ENCODE peak calls at places on chromosomes 11 and 22, in four cellular contexts. One of them, this sample, is unnamed.

GRCh38 chr11:88553204-88553603 is 215.7 kb upstream of the CTSC start:
- DNase-seq in choroid plexus epithelial cell: no peak
- DNase-seq in spleen: no peak
- DNase-seq in OCI-LY7: no peak
- DNase-seq in this sample: no peak

GRCh38 chr22:32158712-32159533 is at the start of gene C22orf42:
- DNase-seq in spleen: no peak
- DNase-seq in choroid plexus epithelial cell: no peak
- DNase-seq in OCI-LY7: no peak
- DNase-seq in this sample: no peak

GRCh38 chr11:22802861-22803260 is 26.7 kb downstream of the SVIP start:
- DNase-seq in choroid plexus epithelial cell: no peak
- DNase-seq in spleen: no peak
- DNase-seq in OCI-LY7: no peak
- DNase-seq in this sample: no peak

GRCh38 chr11:111524056-111524455 is 9.5 kb downstream of the HOATZ start:
- DNase-seq in spleen: no peak
- DNase-seq in choroid plexus epithelial cell: no peak
- DNase-seq in OCI-LY7: no peak
- DNase-seq in this sample: no peak

GRCh38 chr11:102453286-102453797 is 777 bp upstream of the TMEM123 start:
- DNase-seq in OCI-LY7: peak
- DNase-seq in choroid plexus epithelial cell: no peak
- DNase-seq in spleen: no peak
- DNase-seq in this sample: no peak

GRCh38 chr11:35427158-35427557 is 7.8 kb upstream of the SLC1A2 start:
- DNase-seq in OCI-LY7: no peak
- DNase-seq in choroid plexus epithelial cell: peak
- DNase-seq in spleen: no peak
- DNase-seq in this sample: no peak

GRCh38 chr11:134714021-134714656 is 302.1 kb upstream of the B3GAT1 start:
- DNase-seq in spleen: peak
- DNase-seq in OCI-LY7: no peak
- DNase-seq in choroid plexus epithelial cell: no peak
- DNase-seq in this sample: no peak

GRCh38 chr11:126152586-126152985 is 58.9 kb downstream of the RPUSD4 start:
- DNase-seq in OCI-LY7: no peak
- DNase-seq in spleen: no peak
- DNase-seq in choroid plexus epithelial cell: no peak
- DNase-seq in this sample: no peak

GRCh38 chr11:69381681-69382130 is 87.8 kb downstream of the MYEOV start:
- DNase-seq in spleen: peak
- DNase-seq in OCI-LY7: no peak
- DNase-seq in choroid plexus epithelial cell: no peak
- DNase-seq in this sample: no peak

GRCh38 chr22:46916886-46917625 is 154.6 kb downstream of the TBC1D22A start:
- DNase-seq in OCI-LY7: no peak
- DNase-seq in spleen: no peak
- DNase-seq in choroid plexus epithelial cell: no peak
- DNase-seq in this sample: no peak

GRCh38 chr22:27045103-27045940 is 387.9 kb downstream of the MIAT start:
- DNase-seq in choroid plexus epithelial cell: peak
- DNase-seq in spleen: no peak
- DNase-seq in OCI-LY7: no peak
- DNase-seq in this sample: no peak

GRCh38 chr11:47467372-47467771 is 18.4 kb upstream of the RAPSN start:
- DNase-seq in spleen: peak
- DNase-seq in OCI-LY7: no peak
- DNase-seq in choroid plexus epithelial cell: no peak
- DNase-seq in this sample: no peak

GRCh38 chr11:118301600-118302195 is 2.8 kb upstream of the CD3E start:
- DNase-seq in choroid plexus epithelial cell: no peak
- DNase-seq in spleen: no peak
- DNase-seq in OCI-LY7: no peak
- DNase-seq in this sample: no peak

GRCh38 chr11:76610871-76611475 is 59.6 kb downstream of the LRRC32 start:
- DNase-seq in spleen: peak
- DNase-seq in choroid plexus epithelial cell: no peak
- DNase-seq in OCI-LY7: no peak
- DNase-seq in this sample: no peak

GRCh38 chr22:48175721-48176120 is 1413.3 kb downstream of the TBC1D22A start:
- DNase-seq in OCI-LY7: no peak
- DNase-seq in spleen: no peak
- DNase-seq in choroid plexus epithelial cell: no peak
- DNase-seq in this sample: no peak

GRCh38 chr11:111308140-111308539 is 9.8 kb downstream of the POU2AF3 start:
- DNase-seq in OCI-LY7: no peak
- DNase-seq in spleen: no peak
- DNase-seq in choroid plexus epithelial cell: no peak
- DNase-seq in this sample: no peak

GRCh38 chr11:65640483-65641207 is 2.7 kb downstream of the SIPA1 start:
- DNase-seq in spleen: peak
- DNase-seq in choroid plexus epithelial cell: no peak
- DNase-seq in OCI-LY7: peak
- DNase-seq in this sample: no peak

GRCh38 chr11:46275964-46276641 is 1.4 kb upstream of the CREB3L1 start:
- DNase-seq in choroid plexus epithelial cell: no peak
- DNase-seq in OCI-LY7: no peak
- DNase-seq in spleen: no peak
- DNase-seq in this sample: no peak

GRCh38 chr11:45872513-45873356 is 12.7 kb upstream of the MAPK8IP1 start:
- DNase-seq in choroid plexus epithelial cell: peak
- DNase-seq in OCI-LY7: peak
- DNase-seq in spleen: no peak
- DNase-seq in this sample: no peak

GRCh38 chr11:73145986-73146575 is 4.0 kb upstream of the FCHSD2 start:
- DNase-seq in spleen: peak
- DNase-seq in choroid plexus epithelial cell: no peak
- DNase-seq in OCI-LY7: no peak
- DNase-seq in this sample: no peak

GRCh38 chr11:85682330-85683305 is 3.4 kb downstream of the CCDC89 start:
- DNase-seq in spleen: peak
- DNase-seq in choroid plexus epithelial cell: peak
- DNase-seq in OCI-LY7: no peak
- DNase-seq in this sample: peak

GRCh38 chr11:69335461-69336386 is 41.8 kb downstream of the MYEOV start:
- DNase-seq in OCI-LY7: no peak
- DNase-seq in choroid plexus epithelial cell: no peak
- DNase-seq in spleen: no peak
- DNase-seq in this sample: no peak

GRCh38 chr11:113690619-113691569 is 15.2 kb downstream of the TMPRSS5 start:
- DNase-seq in spleen: no peak
- DNase-seq in OCI-LY7: peak
- DNase-seq in choroid plexus epithelial cell: peak
- DNase-seq in this sample: no peak

GRCh38 chr11:60849641-60850520 is 5.9 kb downstream of the PTGDR2 start:
- DNase-seq in spleen: no peak
- DNase-seq in choroid plexus epithelial cell: no peak
- DNase-seq in OCI-LY7: no peak
- DNase-seq in this sample: no peak

GRCh38 chr11:34680206-34680605 is 59.3 kb downstream of the EHF start:
- DNase-seq in choroid plexus epithelial cell: no peak
- DNase-seq in spleen: no peak
- DNase-seq in OCI-LY7: no peak
- DNase-seq in this sample: no peak

GRCh38 chr11:57490456-57491248 is 24.9 kb downstream of the SLC43A1 start:
- DNase-seq in spleen: no peak
- DNase-seq in choroid plexus epithelial cell: peak
- DNase-seq in OCI-LY7: no peak
- DNase-seq in this sample: no peak

GRCh38 chr22:28627791-28628190 is 51.8 kb downstream of the TTC28 start:
- DNase-seq in choroid plexus epithelial cell: peak
- DNase-seq in OCI-LY7: no peak
- DNase-seq in spleen: no peak
- DNase-seq in this sample: no peak

GRCh38 chr22:32539631-32540449 is 65.2 kb downstream of the FBXO7 start:
- DNase-seq in spleen: no peak
- DNase-seq in OCI-LY7: no peak
- DNase-seq in choroid plexus epithelial cell: no peak
- DNase-seq in this sample: no peak

GRCh38 chr11:18752502-18752901 is 26.5 kb upstream of the IGSF22 start:
- DNase-seq in OCI-LY7: no peak
- DNase-seq in choroid plexus epithelial cell: no peak
- DNase-seq in spleen: no peak
- DNase-seq in this sample: no peak

GRCh38 chr22:33874206-33874605 is 46.1 kb downstream of the LARGE1 start:
- DNase-seq in OCI-LY7: no peak
- DNase-seq in choroid plexus epithelial cell: no peak
- DNase-seq in spleen: peak
- DNase-seq in this sample: no peak

GRCh38 chr11:6406370-6406769 is 12.5 kb downstream of the APBB1 start:
- DNase-seq in spleen: no peak
- DNase-seq in choroid plexus epithelial cell: no peak
- DNase-seq in OCI-LY7: no peak
- DNase-seq in this sample: no peak

GRCh38 chr11:79062814-79063762 is 377.7 kb downstream of the TENM4 start:
- DNase-seq in choroid plexus epithelial cell: peak
- DNase-seq in spleen: no peak
- DNase-seq in OCI-LY7: no peak
- DNase-seq in this sample: no peak
- TF ChIP-seq CTCF in choroid plexus epithelial cell: peak
- TF ChIP-seq CTCF in spleen: no peak
- TF ChIP-seq CTCF in OCI-LY7: peak
- TF ChIP-seq CTCF in this sample: peak

DNA sequence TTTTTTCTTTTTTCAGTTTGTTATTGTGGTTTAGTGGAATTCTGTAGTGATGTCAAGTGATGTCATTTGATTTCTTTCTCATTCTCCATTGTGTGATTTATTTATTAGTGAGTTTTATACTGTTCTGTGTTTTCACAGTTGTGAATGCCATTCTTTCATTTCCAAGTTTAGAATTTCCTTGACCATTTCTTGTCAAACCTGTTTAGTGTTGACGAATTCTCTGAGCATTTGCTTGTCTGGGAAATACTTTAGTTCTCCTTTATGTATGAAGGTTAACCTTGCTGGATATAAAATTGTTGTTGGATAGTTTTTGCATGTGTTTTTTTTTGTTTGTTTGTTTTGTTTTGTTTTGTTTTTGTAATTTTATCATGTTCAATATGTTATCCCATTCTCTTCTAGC is 633.6 kb upstream of the FAT3 start:
- DNase-seq in choroid plexus epithelial cell: no peak
- DNase-seq in OCI-LY7: no peak
- DNase-seq in spleen: no peak
- DNase-seq in this sample: no peak
- H3K4me3 ChIP-seq in choroid plexus epithelial cell: no peak
- H3K4me3 ChIP-seq in OCI-LY7: no peak
- H3K4me3 ChIP-seq in spleen: no peak
- H3K4me3 ChIP-seq in this sample: no peak

GRCh38 chr11:116879789-116880402 is 42.5 kb upstream of the APOA1 start:
- DNase-seq in OCI-LY7: peak
- DNase-seq in choroid plexus epithelial cell: peak
- DNase-seq in spleen: no peak
- DNase-seq in this sample: peak
- TF ChIP-seq CTCF in OCI-LY7: peak
- TF ChIP-seq CTCF in choroid plexus epithelial cell: peak
- TF ChIP-seq CTCF in spleen: peak
- TF ChIP-seq CTCF in this sample: peak

GRCh38 chr11:67432655-67433349 is 4.5 kb downstream of the RPS6KB2 start:
- DNase-seq in OCI-LY7: no peak
- DNase-seq in choroid plexus epithelial cell: no peak
- DNase-seq in spleen: peak
- DNase-seq in this sample: peak
- H3K4me3 ChIP-seq in OCI-LY7: no peak
- H3K4me3 ChIP-seq in choroid plexus epithelial cell: no peak
- H3K4me3 ChIP-seq in spleen: no peak
- H3K4me3 ChIP-seq in this sample: no peak

DNA sequence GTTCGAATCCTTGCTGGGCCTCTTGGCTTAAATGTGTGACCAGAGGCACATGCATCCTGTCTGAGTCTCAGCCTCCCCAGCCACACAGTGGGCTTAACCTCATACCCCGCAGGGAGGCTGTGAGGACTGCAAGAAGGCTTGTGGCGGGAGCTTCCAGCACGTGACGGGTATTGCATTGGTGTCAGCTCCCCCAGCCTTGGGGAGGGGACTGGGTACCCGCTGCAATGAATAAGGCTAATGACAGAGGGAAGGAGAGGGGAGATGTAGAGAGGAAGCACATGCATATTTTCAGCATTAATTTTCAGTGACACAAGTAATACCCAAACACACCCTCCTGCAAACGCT is 8.1 kb downstream of the RASD2 start:
- DNase-seq in choroid plexus epithelial cell: no peak
- DNase-seq in OCI-LY7: no peak
- DNase-seq in spleen: no peak
- DNase-seq in this sample: no peak
- TF ChIP-seq CTCF in choroid plexus epithelial cell: no peak
- TF ChIP-seq CTCF in OCI-LY7: no peak
- TF ChIP-seq CTCF in spleen: no peak
- TF ChIP-seq CTCF in this sample: no peak

DNA sequence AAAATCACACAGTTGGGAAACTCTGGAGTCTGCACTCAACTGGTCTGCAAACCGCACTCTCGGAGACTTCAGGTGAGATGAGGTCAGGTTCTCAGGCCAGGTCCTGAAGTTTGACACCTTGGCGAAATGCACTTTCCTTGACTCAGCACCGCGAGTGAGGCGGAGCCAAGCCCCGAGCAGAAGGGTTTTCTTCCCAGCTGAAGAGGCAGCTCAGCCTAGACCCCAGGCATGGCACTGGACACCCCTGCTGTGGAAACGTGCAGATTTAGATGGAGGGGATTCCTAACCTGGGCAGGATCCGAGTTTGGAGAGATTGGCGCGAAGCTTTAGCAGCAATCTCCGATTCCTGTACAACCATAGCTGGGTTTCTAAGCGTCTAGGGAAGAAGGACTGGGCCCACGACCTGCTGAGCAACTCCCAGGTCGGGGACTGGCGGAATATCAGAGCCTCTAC is 835 bp upstream of the MYOD1 start:
- DNase-seq in choroid plexus epithelial cell: no peak
- DNase-seq in spleen: no peak
- DNase-seq in OCI-LY7: no peak
- DNase-seq in this sample: no peak
- H3K4me3 ChIP-seq in choroid plexus epithelial cell: no peak
- H3K4me3 ChIP-seq in spleen: no peak
- H3K4me3 ChIP-seq in OCI-LY7: no peak
- H3K4me3 ChIP-seq in this sample: no peak